ENCODE peak calls at places on chromosomes 16 and 17, in six cellular contexts. J is B cell, T is GM13977, P is NB4, W is progenitor cell of endocrine pancreas, I is ascending aorta. A is an unnamed sample.

GRCh38 chr16:79707867-79708266 is 107.3 kb upstream of the MAF start:
- DNase-seq in J (no peak), T (no peak), P (no peak), W (no peak), I (peak), A (no peak)

GRCh38 chr16:87443031-87443430 is 49.8 kb downstream of the ZCCHC14 start:
- DNase-seq in J (no peak), T (no peak), P (no peak), W (no peak), I (no peak), A (no peak)

GRCh38 chr17:248337-249235 is 67.1 kb upstream of the DOC2B start:
- DNase-seq in J (no peak), T (no peak), P (no peak), W (no peak), I (no peak), A (peak)

GRCh38 chr16:15498427-15499175 is 64.2 kb downstream of the BMERB1 start:
- DNase-seq in J (no peak), T (no peak), P (no peak), W (no peak), I (no peak), A (no peak)

GRCh38 chr16:59259964-59260348 is 525.8 kb upstream of the GOT2 start:
- DNase-seq in J (no peak), T (no peak), P (peak), W (no peak), I (no peak), A (no peak)

GRCh38 chr16:63289834-63290460 is 1253.7 kb upstream of the CDH8 start:
- DNase-seq in J (no peak), T (peak), P (peak), W (peak), I (no peak), A (no peak)

GRCh38 chr17:79992657-79993389 is 42.8 kb downstream of the TBC1D16 start:
- DNase-seq in J (no peak), T (no peak), P (no peak), W (no peak), I (no peak), A (no peak)

GRCh38 chr17:76199466-76199865 is 40.8 kb downstream of the RNF157 start:
- DNase-seq in J (no peak), T (no peak), P (no peak), W (no peak), I (no peak), A (no peak)

GRCh38 chr17:18235743-18236256 is 10.4 kb downstream of the LLGL1 start:
- DNase-seq in J (no peak), T (no peak), P (no peak), W (no peak), I (no peak), A (no peak)

GRCh38 chr16:1825864-1826690 is 548 bp downstream of the HAGH start:
- DNase-seq in J (peak), T (peak), P (peak), W (peak), I (no peak), A (no peak)

GRCh38 chr16:23354246-23354645 is 52.1 kb downstream of the SCNN1B start:
- DNase-seq in J (no peak), T (no peak), P (no peak), W (no peak), I (no peak), A (no peak)

GRCh38 chr17:54991567-54991966 is 23.0 kb downstream of the STXBP4 start:
- DNase-seq in J (no peak), T (no peak), P (no peak), W (no peak), I (no peak), A (no peak)

GRCh38 chr17:50209472-50210248 is 8.2 kb upstream of the COL1A1 start:
- DNase-seq in J (no peak), T (no peak), P (no peak), W (no peak), I (peak), A (no peak)

GRCh38 chr17:56395787-56396186 is 197.7 kb upstream of the NOG start:
- DNase-seq in J (no peak), T (no peak), P (no peak), W (no peak), I (no peak), A (no peak)

GRCh38 chr17:62307196-62307595 is 73.2 kb upstream of the EFCAB3 start:
- DNase-seq in J (no peak), T (no peak), P (no peak), W (no peak), I (no peak), A (no peak)

GRCh38 chr17:77445908-77446535 is 305.3 kb downstream of the SEC14L1 start:
- DNase-seq in J (peak), T (no peak), P (peak), W (no peak), I (no peak), A (no peak)

GRCh38 chr17:44931376-44931775 is 16.1 kb upstream of the GFAP start:
- DNase-seq in J (no peak), T (no peak), P (no peak), W (no peak), I (no peak), A (no peak)

GRCh38 chr17:78174332-78174869 is 6.0 kb downstream of the SYNGR2 start:
- DNase-seq in J (no peak), T (no peak), P (no peak), W (no peak), I (peak), A (no peak)

GRCh38 chr16:2846511-2847310 is 11.3 kb downstream of the PRSS22 start:
- DNase-seq in J (peak), T (no peak), P (no peak), W (no peak), I (no peak), A (no peak)

GRCh38 chr16:4114257-4115208 is 1.7 kb downstream of the ADCY9 start:
- DNase-seq in J (no peak), T (no peak), P (no peak), W (no peak), I (no peak), A (no peak)

GRCh38 chr17:72635034-72635654 is 457.3 kb downstream of the SLC39A11 start:
- DNase-seq in J (no peak), T (no peak), P (no peak), W (no peak), I (no peak), A (no peak)

GRCh38 chr16:75074415-75074793 is 42.2 kb downstream of the LDHD start:
- DNase-seq in J (no peak), T (no peak), P (no peak), W (no peak), I (no peak), A (no peak)

GRCh38 chr16:576197-576822 is 6.5 kb downstream of the PIGQ start:
- DNase-seq in J (no peak), T (no peak), P (peak), W (no peak), I (no peak), A (no peak)

GRCh38 chr17:4304417-4305027 is 40.7 kb upstream of the ANKFY1 start:
- DNase-seq in J (peak), T (peak), P (peak), W (no peak), I (no peak), A (no peak)

GRCh38 chr17:79838541-79839274 is 532 bp downstream of the CBX4 start:
- DNase-seq in J (peak), T (peak), P (peak), W (peak), I (no peak), A (peak)

GRCh38 chr17:32876414-32877163 is at the start of gene MYO1D:
- DNase-seq in J (peak), T (peak), P (no peak), W (peak), I (peak), A (peak)

GRCh38 chr16:11218324-11218962 is 37.6 kb downstream of the SOCS1 start:
- DNase-seq in J (no peak), T (no peak), P (peak), W (no peak), I (no peak), A (no peak)
- TF ChIP-seq CTCF in J (peak), T (peak), P (peak), W (peak), I (peak), A (peak)

DNA sequence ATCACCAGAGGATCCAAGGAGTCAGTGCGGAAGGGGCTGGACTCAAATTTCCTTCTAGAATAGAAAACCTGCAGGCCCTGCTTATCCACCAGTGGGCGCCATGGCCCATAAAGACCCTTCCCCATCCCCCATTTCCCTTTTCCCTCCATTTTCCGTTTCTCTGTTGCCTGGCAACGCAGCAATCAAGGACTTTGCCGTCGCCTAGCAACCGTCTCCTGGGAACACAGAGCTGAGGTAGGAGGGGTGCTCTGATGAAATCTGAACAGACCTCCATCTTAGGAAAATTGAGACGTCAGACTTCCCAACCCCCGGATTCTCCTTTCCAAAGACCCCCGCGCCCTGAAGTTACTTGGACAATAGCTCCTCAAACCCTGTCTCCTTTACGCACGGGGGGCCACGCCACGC is 5.7 kb downstream of the DLG4 start:
- DNase-seq in J (peak), T (peak), P (peak), W (peak), I (no peak), A (no peak)
- TF ChIP-seq CTCF in J (peak), T (peak), P (peak), W (peak), I (no peak), A (no peak)

GRCh38 chr17:29117440-29117753 is 62.8 kb downstream of the MYO18A start:
- DNase-seq in J (no peak), T (no peak), P (no peak), W (no peak), I (no peak), A (no peak)
- TF ChIP-seq CTCF in J (peak), T (no peak), P (no peak), W (no peak), I (no peak), A (peak)

DNA sequence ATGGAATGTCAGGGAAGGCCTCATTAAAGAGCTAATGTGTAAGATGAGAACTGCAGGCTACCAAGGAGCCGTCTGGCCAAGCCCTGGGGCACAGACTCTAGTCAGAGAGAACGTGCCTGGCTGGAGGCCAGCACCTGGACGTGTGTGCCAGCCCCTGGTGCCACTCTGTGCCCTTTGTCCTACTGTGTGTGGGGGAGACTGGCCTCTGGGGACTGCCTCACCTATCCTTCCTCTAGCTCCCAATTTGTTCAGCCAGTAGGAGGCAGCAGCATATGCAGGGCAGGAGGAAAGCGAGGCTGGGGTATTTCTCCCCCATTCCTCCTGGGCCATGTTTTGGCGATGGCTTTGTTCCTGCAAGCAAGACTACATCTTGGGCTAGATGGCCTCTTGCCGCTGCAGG is 37.1 kb downstream of the KNOP1 start:
- DNase-seq in J (no peak), T (no peak), P (no peak), W (no peak), I (no peak), A (no peak)
- TF ChIP-seq CTCF in J (no peak), T (no peak), P (peak), W (no peak), I (no peak), A (no peak)

GRCh38 chr16:13510425-13511151 is 409.4 kb upstream of the ERCC4 start:
- DNase-seq in J (no peak), T (no peak), P (peak), W (no peak), I (no peak), A (no peak)
- TF ChIP-seq CTCF in J (no peak), T (no peak), P (peak), W (peak), I (no peak), A (no peak)

DNA sequence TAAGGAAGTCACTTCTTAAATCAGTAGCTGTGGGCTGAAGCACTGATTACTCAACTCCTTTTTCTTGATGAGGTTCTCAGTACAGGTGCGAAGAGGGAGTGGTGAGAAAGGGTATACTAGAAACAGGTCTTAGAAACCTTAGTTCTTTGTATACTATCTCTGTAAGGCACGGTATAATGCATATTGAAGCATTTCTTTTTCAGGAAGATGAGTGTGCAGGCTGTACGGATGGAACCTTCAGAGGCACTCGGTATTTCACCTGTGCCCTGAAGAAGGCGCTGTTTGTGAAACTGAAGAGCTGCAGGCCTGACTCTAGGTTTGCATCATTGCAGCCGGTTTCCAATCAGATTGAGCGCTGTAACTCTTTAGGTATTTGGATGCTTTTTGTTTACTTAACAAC is 39.2 kb downstream of the CYLD start:
- DNase-seq in J (no peak), T (no peak), P (peak), W (no peak), I (no peak), A (no peak)
- TF ChIP-seq CTCF in J (peak), T (no peak), P (peak), W (peak), I (no peak), A (peak)

GRCh38 chr16:28136751-28137434 is 73.4 kb upstream of the GSG1L start:
- DNase-seq in J (no peak), T (no peak), P (no peak), W (no peak), I (no peak), A (no peak)

GRCh38 chr16:28139530-28139929 is 72.2 kb downstream of the XPO6 start:
- DNase-seq in J (no peak), T (no peak), P (no peak), W (no peak), I (no peak), A (no peak)

GRCh38 chr16:28146536-28146935 is 65.2 kb downstream of the XPO6 start:
- DNase-seq in J (no peak), T (no peak), P (no peak), W (no peak), I (no peak), A (no peak)

DNA sequence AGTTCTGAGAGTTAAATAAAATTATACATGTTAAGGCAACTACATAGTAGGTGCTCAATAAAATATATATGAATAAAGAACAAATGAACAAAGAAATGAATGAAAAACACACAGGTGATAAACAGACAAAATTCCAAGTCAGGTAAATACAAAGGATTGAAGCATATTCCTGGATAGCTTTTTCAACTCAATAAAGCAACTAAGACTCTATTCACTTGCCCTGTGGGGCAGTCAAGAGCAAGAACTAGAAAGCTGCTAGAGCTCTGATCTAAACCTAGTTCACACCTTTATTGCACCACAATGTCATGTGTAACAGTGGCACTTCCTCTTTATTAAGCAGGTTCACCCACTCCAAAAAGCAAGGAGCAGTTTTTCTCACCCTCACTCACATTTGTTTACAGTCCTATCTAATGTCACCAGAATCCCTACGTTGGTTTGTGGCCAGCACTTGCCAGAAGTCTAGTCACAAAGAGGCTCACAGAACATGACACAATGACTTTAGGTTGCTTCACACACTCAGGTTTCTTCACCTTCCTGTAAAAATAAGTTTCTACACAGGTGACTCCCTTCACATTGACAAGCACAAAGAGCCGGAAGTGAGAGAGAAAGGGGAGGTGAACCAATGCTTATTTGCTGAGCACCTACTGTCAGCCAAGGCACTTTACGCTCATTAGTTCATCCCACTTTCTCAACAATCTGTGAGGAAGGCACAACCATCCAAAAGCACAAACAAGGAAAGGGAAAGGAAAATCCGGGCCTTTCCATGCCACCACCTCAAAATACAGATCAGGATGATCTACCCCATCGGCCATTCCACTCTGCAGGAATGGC is 70.8 kb downstream of the XPO6 start:
- DNase-seq in J (peak), T (peak), P (peak), W (no peak), I (no peak), A (peak)
- TF ChIP-seq CTCF in J (peak), T (peak), P (no peak), W (no peak), I (no peak), A (peak)

DNA sequence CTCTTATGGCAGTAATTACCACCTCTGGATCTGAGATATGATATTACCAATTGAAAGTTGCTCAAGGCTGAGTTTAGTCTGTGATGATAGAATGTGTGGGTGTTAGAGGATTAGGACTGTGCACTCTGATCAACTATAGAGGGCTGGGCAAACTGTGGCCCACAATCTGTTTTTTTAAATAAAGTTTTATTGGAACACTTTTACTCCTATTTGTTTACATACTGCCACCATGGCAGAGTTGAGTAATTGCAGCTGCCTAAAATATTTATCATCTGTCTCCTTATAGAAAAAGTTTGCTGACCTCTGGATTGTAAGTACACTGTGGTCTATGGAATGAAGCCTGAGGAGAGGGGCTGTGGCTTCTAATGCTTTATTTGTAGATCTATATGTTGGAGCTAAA is 71.5 kb upstream of the N4BP1 start:
- DNase-seq in J (no peak), T (no peak), P (peak), W (no peak), I (no peak), A (no peak)
- TF ChIP-seq CTCF in J (no peak), T (no peak), P (no peak), W (no peak), I (no peak), A (no peak)